ENCODE peak calls at places on chromosomes 5 and 9, in eight cellular contexts. E is breast epithelium; V is CD8-positive, alpha-beta T cell; O is HFF-Myc; R is nephron progenitor cell; U is suprapubic skin; T is left ventricle myocardium inferior; D is colonic mucosa. N is an unnamed sample.

GRCh38 chr9:469672-470040 is 255.0 kb downstream of the DOCK8 start:
- DNase-seq in R (no peak), U (no peak), D (peak), E (no peak), V (no peak), T (peak), O (no peak), N (no peak)

GRCh38 chr5:1405539-1406530 is 39.4 kb downstream of the SLC6A3 start:
- DNase-seq in O (no peak), T (peak), U (peak), D (no peak), R (no peak), E (no peak), V (no peak), N (no peak)

GRCh38 chr9:28692012-28692411 is 1118.7 kb upstream of the C9orf72 start:
- DNase-seq in U (no peak), R (no peak), O (no peak), V (no peak), D (no peak), E (no peak), T (no peak), N (no peak)

GRCh38 chr5:105632043-105632442 is 2038.7 kb downstream of the EFNA5 start:
- DNase-seq in D (no peak), O (no peak), E (no peak), T (no peak), R (no peak), U (no peak), V (no peak), N (no peak)

GRCh38 chr9:6305954-6306563 is 22.1 kb upstream of the TPD52L3 start:
- DNase-seq in U (no peak), E (no peak), D (no peak), R (no peak), O (no peak), T (no peak), V (no peak), N (no peak)

GRCh38 chr5:174242573-174242972 is 197.1 kb downstream of the NSG2 start:
- DNase-seq in R (no peak), U (no peak), O (no peak), V (no peak), T (no peak), E (no peak), D (no peak), N (no peak)

GRCh38 chr9:108933231-108933630 is 693 bp downstream of the ELP1 start:
- DNase-seq in V (no peak), T (no peak), U (no peak), E (no peak), R (no peak), O (no peak), D (no peak), N (no peak)

GRCh38 chr5:158477214-158477613 is 618.3 kb upstream of the CLINT1 start:
- DNase-seq in V (no peak), R (no peak), O (no peak), T (no peak), U (no peak), D (no peak), E (no peak), N (no peak)

GRCh38 chr9:77424993-77425392 is 223.1 kb downstream of the GNA14 start:
- DNase-seq in T (no peak), U (no peak), E (no peak), R (no peak), O (no peak), D (no peak), V (no peak), N (no peak)

GRCh38 chr9:75064307-75065025 is 23.5 kb downstream of the NMRK1 start:
- DNase-seq in D (no peak), R (no peak), U (no peak), T (no peak), V (no peak), O (no peak), E (no peak), N (no peak)

GRCh38 chr9:88532320-88532719 is 2.7 kb upstream of the NXNL2 start:
- DNase-seq in D (no peak), T (peak), R (peak), E (no peak), V (no peak), O (no peak), U (peak), N (no peak)

GRCh38 chr5:1141827-1142226 is 30.0 kb upstream of the SLC12A7 start:
- DNase-seq in U (no peak), O (no peak), E (no peak), R (no peak), T (no peak), V (no peak), D (no peak), N (no peak)

GRCh38 chr9:128124873-128125574 is 2.5 kb downstream of the PTGES2 start:
- DNase-seq in O (peak), V (peak), D (peak), T (peak), E (no peak), U (peak), R (peak), N (no peak)

GRCh38 chr5:109485030-109485429 is 75.3 kb upstream of the PJA2 start:
- DNase-seq in U (peak), D (peak), E (peak), O (peak), V (no peak), R (no peak), T (peak), N (no peak)

GRCh38 chr9:131810351-131811170 is 70.7 kb upstream of the RAPGEF1 start:
- DNase-seq in T (no peak), E (no peak), U (no peak), O (no peak), D (no peak), R (no peak), V (no peak), N (no peak)

GRCh38 chr9:124388275-124389048 is 26.8 kb downstream of the PSMB7 start:
- DNase-seq in O (no peak), T (no peak), R (no peak), D (no peak), V (no peak), E (no peak), U (no peak), N (no peak)

GRCh38 chr5:156366536-156366935 is 39.6 kb downstream of the SGCD start:
- DNase-seq in E (no peak), V (no peak), D (no peak), U (no peak), T (no peak), R (no peak), O (no peak), N (no peak)

GRCh38 chr9:94156549-94157407 is 72.5 kb downstream of the PTPDC1 start:
- DNase-seq in O (no peak), U (peak), T (peak), V (no peak), E (peak), D (peak), R (no peak), N (no peak)

GRCh38 chr5:15463231-15463630 is 36.7 kb upstream of the FBXL7 start:
- DNase-seq in T (no peak), R (no peak), E (no peak), U (no peak), O (no peak), V (no peak), D (no peak), N (no peak)
- TF ChIP-seq CTCF in T (peak), R (peak), E (no peak), U (no peak), O (peak), V (no peak), D (no peak), N (no peak)

GRCh38 chr5:131615953-131616352 is 19.1 kb downstream of the RAPGEF6 start:
- DNase-seq in T (no peak), E (no peak), O (no peak), U (no peak), V (no peak), R (no peak), D (no peak), N (no peak)

GRCh38 chr5:131622633-131623032 is 12.4 kb downstream of the RAPGEF6 start:
- DNase-seq in V (no peak), T (no peak), O (no peak), D (no peak), E (no peak), R (no peak), U (no peak), N (no peak)

GRCh38 chr5:131613423-131613822 is 21.6 kb downstream of the RAPGEF6 start:
- DNase-seq in T (no peak), V (no peak), R (no peak), O (no peak), E (no peak), D (no peak), U (no peak), N (no peak)

GRCh38 chr5:131617140-131617822 is 17.7 kb downstream of the RAPGEF6 start:
- DNase-seq in T (no peak), E (no peak), U (no peak), V (no peak), O (no peak), R (no peak), D (no peak), N (no peak)

GRCh38 chr5:131619102-131619501 is 15.9 kb downstream of the RAPGEF6 start:
- DNase-seq in D (no peak), O (no peak), E (no peak), R (no peak), U (no peak), V (no peak), T (no peak), N (no peak)
- TF ChIP-seq CTCF in D (no peak), O (no peak), E (no peak), R (no peak), U (no peak), V (no peak), T (no peak), N (no peak)

DNA sequence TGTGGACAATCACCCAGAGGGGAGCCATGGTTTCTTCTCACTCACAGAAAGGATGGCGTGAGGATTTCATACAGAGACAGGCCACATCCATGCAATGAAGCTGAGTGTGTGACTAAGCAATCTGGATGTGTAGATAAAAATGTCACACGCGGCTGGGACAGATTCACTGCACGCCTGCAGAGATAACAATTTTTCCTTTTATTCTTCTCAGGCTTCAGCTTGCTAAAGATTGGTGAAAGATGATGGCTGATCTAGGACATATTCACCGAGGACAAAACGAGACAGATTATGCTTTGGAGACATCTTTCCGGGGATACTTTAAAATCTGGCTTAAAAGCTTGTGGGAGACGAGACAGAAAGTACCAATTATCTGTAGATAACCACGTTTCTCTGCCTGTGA is 313.9 kb upstream of the TRPC7 start:
- DNase-seq in O (no peak), U (no peak), T (no peak), R (no peak), D (no peak), E (no peak), V (no peak), N (no peak)
- TF ChIP-seq CTCF in O (no peak), U (no peak), T (no peak), R (no peak), D (no peak), E (no peak), V (no peak), N (no peak)

GRCh38 chr9:137115394-137116026 is 977 bp upstream of the DPP7 start:
- DNase-seq in R (no peak), U (peak), T (no peak), V (no peak), D (no peak), O (no peak), E (no peak), N (no peak)
- TF ChIP-seq CTCF in R (no peak), U (no peak), T (no peak), V (no peak), D (no peak), O (no peak), E (no peak), N (no peak)

DNA sequence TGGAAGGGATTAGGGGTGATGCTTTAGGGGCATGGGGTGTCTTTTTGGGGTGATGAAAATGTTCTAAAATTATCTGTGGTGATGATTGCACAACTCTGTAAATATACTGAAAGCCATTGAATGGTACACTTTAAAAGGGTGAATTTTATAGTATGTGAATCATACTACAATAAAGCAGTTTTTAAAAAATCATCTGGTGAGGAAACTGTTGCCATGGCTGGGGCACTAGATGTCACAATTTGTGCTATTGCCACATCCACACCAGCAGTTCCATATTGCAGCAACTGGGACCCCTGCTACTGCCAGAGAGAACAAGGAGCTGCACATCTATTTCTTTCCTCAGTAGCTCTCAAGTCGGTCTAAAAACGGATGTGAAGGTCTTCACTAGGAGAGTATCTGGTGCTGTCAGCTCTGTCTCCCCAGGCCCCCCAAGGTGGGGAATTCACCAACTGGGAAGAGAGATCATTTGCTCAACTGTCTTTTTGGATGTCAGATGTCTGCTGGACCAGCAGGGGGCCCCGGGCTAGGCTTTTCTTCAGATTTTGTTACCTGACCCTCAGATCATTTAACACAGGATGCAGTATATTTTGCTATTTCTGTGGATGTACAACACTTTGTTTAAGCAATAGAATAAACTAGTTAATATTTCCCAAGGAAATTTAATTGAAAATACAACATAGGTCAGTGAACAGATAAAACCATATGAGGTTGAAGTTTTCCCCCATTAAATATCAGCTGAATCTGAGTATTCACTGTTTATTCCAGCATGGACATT is 13.2 kb downstream of the CMYA5 start:
- DNase-seq in O (no peak), D (no peak), U (no peak), R (peak), E (no peak), V (peak), T (no peak), N (no peak)
- TF ChIP-seq CTCF in O (peak), D (no peak), U (no peak), R (peak), E (no peak), V (peak), T (peak), N (no peak)

DNA sequence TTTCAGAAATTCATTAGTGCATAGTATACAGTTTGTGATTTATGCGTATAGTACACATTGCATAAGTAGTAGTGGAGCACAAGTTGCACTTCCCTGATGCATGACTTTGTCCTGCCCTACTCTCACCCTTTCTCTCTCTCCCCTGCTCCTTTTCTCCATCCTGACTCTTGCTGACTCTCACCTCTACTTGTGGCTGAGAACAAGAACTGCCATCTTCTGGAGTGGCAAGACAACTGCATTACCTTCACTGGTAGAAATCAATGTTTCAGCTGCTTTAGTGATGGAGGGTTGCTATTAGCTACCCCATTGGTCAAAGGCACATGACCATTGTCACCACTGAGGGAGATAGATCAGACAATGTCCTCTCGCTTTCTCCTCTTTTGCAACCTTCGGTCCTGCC is 26.9 kb downstream of the SPEF2 start:
- DNase-seq in U (no peak), T (no peak), D (no peak), O (no peak), R (no peak), E (no peak), V (no peak), N (no peak)
- TF ChIP-seq CTCF in U (no peak), T (no peak), D (no peak), O (no peak), R (no peak), E (no peak), V (no peak), N (no peak)

GRCh38 chr5:133968057-133968993 is at the start of gene C5orf15:
- DNase-seq in D (peak), U (peak), O (peak), V (peak), T (peak), R (peak), E (peak), N (peak)
- TF ChIP-seq CTCF in D (no peak), U (no peak), O (no peak), V (no peak), T (peak), R (no peak), E (peak), N (no peak)

DNA sequence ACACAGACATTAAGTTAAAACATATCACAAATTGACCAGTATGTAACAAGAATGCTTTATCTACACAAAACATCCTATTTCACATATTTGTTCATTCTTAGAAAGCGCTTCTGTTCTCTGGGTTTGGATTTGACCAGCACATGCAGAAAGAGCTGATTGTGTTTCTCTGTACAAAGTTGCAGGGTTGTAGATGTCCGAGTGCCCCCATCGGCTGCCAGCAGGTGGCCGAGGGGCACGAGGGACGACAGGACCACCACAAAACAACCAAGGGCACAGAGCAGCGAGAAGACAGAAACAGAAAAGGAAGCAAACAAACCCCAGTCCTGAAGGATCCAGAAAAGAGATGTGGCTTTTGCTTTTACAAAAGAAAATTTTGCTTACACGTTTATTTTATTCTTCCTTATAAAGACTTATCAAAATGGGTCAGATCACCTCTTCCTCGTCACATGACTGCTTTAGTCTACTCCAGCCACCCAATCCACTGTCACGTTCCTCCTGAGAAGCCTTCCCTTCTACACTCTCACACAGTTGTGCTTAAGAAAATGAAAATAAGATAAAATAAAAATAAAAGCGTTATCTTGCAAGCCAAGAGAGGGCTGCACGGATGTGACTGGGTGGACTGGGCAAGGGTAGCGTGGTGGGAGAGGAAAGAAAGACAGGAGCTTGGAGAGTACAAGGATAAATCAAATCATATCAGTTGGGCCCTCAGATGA is 9.5 kb downstream of the OTP start:
- DNase-seq in T (no peak), V (no peak), D (no peak), E (no peak), R (no peak), O (no peak), U (no peak), N (no peak)
- TF ChIP-seq CTCF in T (no peak), V (no peak), D (no peak), E (no peak), R (peak), O (no peak), U (no peak), N (no peak)

N was measured in activated B cell treated with CpG ODN at 0.5 μM for 24 hours.